ENCODE peak calls at places on chromosomes 16 and 17, in eight cellular contexts. One of them, this sample, is unnamed.

GRCh38 chr17:13478326-13478830 is 123.4 kb downstream of the HS3ST3A1 start:
- DNase-seq in C1 segment of cervical spinal cord: no peak
- DNase-seq in body of pancreas: no peak
- DNase-seq in CD8-positive, alpha-beta memory T cell: no peak
- DNase-seq in activated T-helper 1 cell treated with anti-CD3 and anti-CD28 coated beads, Interleukin-2, amount 50 U/mL, for 16 hours: no peak
- DNase-seq in stimulated activated CD4-positive, alpha-beta T cell treated with anti-CD3 and anti-CD28 coated beads, Interleukin-1b, Interleukin-23, amount 100 ng/mL, for 24 hours: no peak
- DNase-seq in NAMALWA: no peak
- DNase-seq in hypothalamus: no peak
- DNase-seq in this sample: no peak

GRCh38 chr16:52555572-52555971 is 8.6 kb upstream of the TOX3 start:
- DNase-seq in hypothalamus: no peak
- DNase-seq in stimulated activated CD4-positive, alpha-beta T cell treated with anti-CD3 and anti-CD28 coated beads, Interleukin-1b, Interleukin-23, amount 100 ng/mL, for 24 hours: no peak
- DNase-seq in NAMALWA: no peak
- DNase-seq in activated T-helper 1 cell treated with anti-CD3 and anti-CD28 coated beads, Interleukin-2, amount 50 U/mL, for 16 hours: no peak
- DNase-seq in CD8-positive, alpha-beta memory T cell: no peak
- DNase-seq in body of pancreas: no peak
- DNase-seq in C1 segment of cervical spinal cord: no peak
- DNase-seq in this sample: no peak

GRCh38 chr16:17367932-17368331 is 102.8 kb downstream of the XYLT1 start:
- DNase-seq in body of pancreas: peak
- DNase-seq in NAMALWA: no peak
- DNase-seq in hypothalamus: no peak
- DNase-seq in activated T-helper 1 cell treated with anti-CD3 and anti-CD28 coated beads, Interleukin-2, amount 50 U/mL, for 16 hours: no peak
- DNase-seq in stimulated activated CD4-positive, alpha-beta T cell treated with anti-CD3 and anti-CD28 coated beads, Interleukin-1b, Interleukin-23, amount 100 ng/mL, for 24 hours: no peak
- DNase-seq in CD8-positive, alpha-beta memory T cell: no peak
- DNase-seq in C1 segment of cervical spinal cord: no peak
- DNase-seq in this sample: no peak

GRCh38 chr17:49372428-49372827 is 10.4 kb upstream of the ZNF652 start:
- DNase-seq in body of pancreas: no peak
- DNase-seq in CD8-positive, alpha-beta memory T cell: no peak
- DNase-seq in activated T-helper 1 cell treated with anti-CD3 and anti-CD28 coated beads, Interleukin-2, amount 50 U/mL, for 16 hours: no peak
- DNase-seq in NAMALWA: no peak
- DNase-seq in hypothalamus: no peak
- DNase-seq in stimulated activated CD4-positive, alpha-beta T cell treated with anti-CD3 and anti-CD28 coated beads, Interleukin-1b, Interleukin-23, amount 100 ng/mL, for 24 hours: no peak
- DNase-seq in C1 segment of cervical spinal cord: no peak
- DNase-seq in this sample: no peak

GRCh38 chr16:73048292-73049050 is 543 bp upstream of the ZFHX3 start:
- DNase-seq in activated T-helper 1 cell treated with anti-CD3 and anti-CD28 coated beads, Interleukin-2, amount 50 U/mL, for 16 hours: no peak
- DNase-seq in body of pancreas: peak
- DNase-seq in hypothalamus: no peak
- DNase-seq in C1 segment of cervical spinal cord: no peak
- DNase-seq in CD8-positive, alpha-beta memory T cell: no peak
- DNase-seq in NAMALWA: no peak
- DNase-seq in stimulated activated CD4-positive, alpha-beta T cell treated with anti-CD3 and anti-CD28 coated beads, Interleukin-1b, Interleukin-23, amount 100 ng/mL, for 24 hours: no peak
- DNase-seq in this sample: no peak

GRCh38 chr16:83392743-83393142 is 415.0 kb upstream of the HSBP1 start:
- DNase-seq in body of pancreas: no peak
- DNase-seq in stimulated activated CD4-positive, alpha-beta T cell treated with anti-CD3 and anti-CD28 coated beads, Interleukin-1b, Interleukin-23, amount 100 ng/mL, for 24 hours: no peak
- DNase-seq in hypothalamus: no peak
- DNase-seq in NAMALWA: no peak
- DNase-seq in C1 segment of cervical spinal cord: no peak
- DNase-seq in activated T-helper 1 cell treated with anti-CD3 and anti-CD28 coated beads, Interleukin-2, amount 50 U/mL, for 16 hours: no peak
- DNase-seq in CD8-positive, alpha-beta memory T cell: no peak
- DNase-seq in this sample: no peak

GRCh38 chr17:77468897-77469296 is 328.1 kb downstream of the SEC14L1 start:
- DNase-seq in body of pancreas: no peak
- DNase-seq in activated T-helper 1 cell treated with anti-CD3 and anti-CD28 coated beads, Interleukin-2, amount 50 U/mL, for 16 hours: no peak
- DNase-seq in hypothalamus: no peak
- DNase-seq in NAMALWA: no peak
- DNase-seq in CD8-positive, alpha-beta memory T cell: no peak
- DNase-seq in stimulated activated CD4-positive, alpha-beta T cell treated with anti-CD3 and anti-CD28 coated beads, Interleukin-1b, Interleukin-23, amount 100 ng/mL, for 24 hours: no peak
- DNase-seq in C1 segment of cervical spinal cord: no peak
- DNase-seq in this sample: no peak

GRCh38 chr17:81315170-81315884 is 20.2 kb upstream of the SLC38A10 start:
- DNase-seq in NAMALWA: no peak
- DNase-seq in activated T-helper 1 cell treated with anti-CD3 and anti-CD28 coated beads, Interleukin-2, amount 50 U/mL, for 16 hours: no peak
- DNase-seq in stimulated activated CD4-positive, alpha-beta T cell treated with anti-CD3 and anti-CD28 coated beads, Interleukin-1b, Interleukin-23, amount 100 ng/mL, for 24 hours: no peak
- DNase-seq in C1 segment of cervical spinal cord: no peak
- DNase-seq in CD8-positive, alpha-beta memory T cell: no peak
- DNase-seq in body of pancreas: no peak
- DNase-seq in hypothalamus: peak
- DNase-seq in this sample: no peak

GRCh38 chr17:8935194-8935593 is 30.3 kb downstream of the PIK3R5 start:
- DNase-seq in NAMALWA: no peak
- DNase-seq in stimulated activated CD4-positive, alpha-beta T cell treated with anti-CD3 and anti-CD28 coated beads, Interleukin-1b, Interleukin-23, amount 100 ng/mL, for 24 hours: peak
- DNase-seq in C1 segment of cervical spinal cord: no peak
- DNase-seq in body of pancreas: no peak
- DNase-seq in hypothalamus: no peak
- DNase-seq in activated T-helper 1 cell treated with anti-CD3 and anti-CD28 coated beads, Interleukin-2, amount 50 U/mL, for 16 hours: no peak
- DNase-seq in CD8-positive, alpha-beta memory T cell: no peak
- DNase-seq in this sample: no peak

GRCh38 chr16:87703835-87704375 is 61.9 kb downstream of the KLHDC4 start:
- DNase-seq in CD8-positive, alpha-beta memory T cell: no peak
- DNase-seq in NAMALWA: no peak
- DNase-seq in body of pancreas: no peak
- DNase-seq in hypothalamus: no peak
- DNase-seq in C1 segment of cervical spinal cord: no peak
- DNase-seq in stimulated activated CD4-positive, alpha-beta T cell treated with anti-CD3 and anti-CD28 coated beads, Interleukin-1b, Interleukin-23, amount 100 ng/mL, for 24 hours: no peak
- DNase-seq in activated T-helper 1 cell treated with anti-CD3 and anti-CD28 coated beads, Interleukin-2, amount 50 U/mL, for 16 hours: no peak
- DNase-seq in this sample: no peak

GRCh38 chr17:4533522-4534502 is 21.4 kb downstream of the MYBBP1A start:
- DNase-seq in stimulated activated CD4-positive, alpha-beta T cell treated with anti-CD3 and anti-CD28 coated beads, Interleukin-1b, Interleukin-23, amount 100 ng/mL, for 24 hours: no peak
- DNase-seq in activated T-helper 1 cell treated with anti-CD3 and anti-CD28 coated beads, Interleukin-2, amount 50 U/mL, for 16 hours: no peak
- DNase-seq in C1 segment of cervical spinal cord: peak
- DNase-seq in body of pancreas: peak
- DNase-seq in hypothalamus: peak
- DNase-seq in NAMALWA: no peak
- DNase-seq in CD8-positive, alpha-beta memory T cell: no peak
- DNase-seq in this sample: no peak

GRCh38 chr17:13350466-13350865 is 251.3 kb downstream of the HS3ST3A1 start:
- DNase-seq in body of pancreas: no peak
- DNase-seq in NAMALWA: no peak
- DNase-seq in hypothalamus: no peak
- DNase-seq in activated T-helper 1 cell treated with anti-CD3 and anti-CD28 coated beads, Interleukin-2, amount 50 U/mL, for 16 hours: no peak
- DNase-seq in CD8-positive, alpha-beta memory T cell: no peak
- DNase-seq in stimulated activated CD4-positive, alpha-beta T cell treated with anti-CD3 and anti-CD28 coated beads, Interleukin-1b, Interleukin-23, amount 100 ng/mL, for 24 hours: no peak
- DNase-seq in C1 segment of cervical spinal cord: no peak
- DNase-seq in this sample: no peak

GRCh38 chr17:80751070-80751459 is 206.4 kb downstream of the RPTOR start:
- DNase-seq in NAMALWA: no peak
- DNase-seq in CD8-positive, alpha-beta memory T cell: no peak
- DNase-seq in activated T-helper 1 cell treated with anti-CD3 and anti-CD28 coated beads, Interleukin-2, amount 50 U/mL, for 16 hours: no peak
- DNase-seq in stimulated activated CD4-positive, alpha-beta T cell treated with anti-CD3 and anti-CD28 coated beads, Interleukin-1b, Interleukin-23, amount 100 ng/mL, for 24 hours: no peak
- DNase-seq in hypothalamus: no peak
- DNase-seq in C1 segment of cervical spinal cord: peak
- DNase-seq in body of pancreas: no peak
- DNase-seq in this sample: no peak